ENCODE peak calls at places on chromosomes 12 and 14, in seven cellular contexts. X is foreskin fibroblast; N is GM23248; K is Calu3; E is aorta; Z is stimulated activated effector memory CD8-positive, alpha-beta T cell treated with anti-CD3 and anti-CD28 coated beads, Interleukin-12 subunit alpha, Interleukin-12 subunit beta, amount 100 ng/mL, for 72 hours; U is glutamatergic neuron. J is an unnamed sample.

GRCh38 chr14:74614508-74615495 is 2.8 kb upstream of the LTBP2 start:
- DNase-seq in X (no peak), N (peak; percentile 64), K (no peak), E (no peak), Z (no peak), U (no peak), J (no peak)

GRCh38 chr12:59808317-59808910 is 212.6 kb downstream of the SLC16A7 start:
- DNase-seq in X (peak; percentile 29), N (peak; percentile 71), K (no peak), E (no peak), Z (no peak), U (no peak), J (no peak)

GRCh38 chr12:12628013-12628412 is 16.3 kb downstream of the CREBL2 start:
- DNase-seq in X (no peak), N (peak; percentile 36), K (no peak), E (no peak), Z (no peak), U (no peak), J (no peak)

GRCh38 chr14:100906420-100906819 is 2.9 kb upstream of the RTL1 start:
- DNase-seq in X (no peak), N (no peak), K (no peak), E (no peak), Z (peak; percentile 43), U (peak; percentile 51), J (no peak)

GRCh38 chr12:49518914-49519573 is 19.8 kb upstream of the KCNH3 start:
- DNase-seq in X (peak; percentile 46), N (peak; percentile 77), K (no peak), E (no peak), Z (no peak), U (no peak), J (no peak)

GRCh38 chr12:57006809-57007475 is 596 bp upstream of the ZBTB39 start:
- DNase-seq in X (no peak), N (no peak), K (no peak), E (no peak), Z (no peak), U (no peak), J (no peak)

GRCh38 chr14:37650356-37651037 is 55.1 kb downstream of the TTC6 start:
- DNase-seq in X (no peak), N (no peak), K (no peak), E (no peak), Z (no peak), U (no peak), J (no peak)

GRCh38 chr12:30753233-30753632 is 1.5 kb downstream of the CAPRIN2 start:
- DNase-seq in X (peak; percentile 30), N (peak; percentile 67), K (peak; percentile 60), E (no peak), Z (no peak), U (peak; percentile 60), J (no peak)

GRCh38 chr14:76305474-76305826 is 70.5 kb upstream of the ESRRB start:
- DNase-seq in X (no peak), N (no peak), K (no peak), E (no peak), Z (no peak), U (no peak), J (no peak)

GRCh38 chr12:45587042-45587441 is 142.5 kb upstream of the ARID2 start:
- DNase-seq in X (no peak), N (no peak), K (no peak), E (no peak), Z (no peak), U (no peak), J (no peak)

GRCh38 chr12:104748790-104749189 is 209.3 kb downstream of the SLC41A2 start:
- DNase-seq in X (no peak), N (peak; percentile 14), K (no peak), E (peak; percentile 77), Z (no peak), U (no peak), J (no peak)

GRCh38 chr12:32252199-32253073 is 145.8 kb downstream of the BICD1 start:
- DNase-seq in X (no peak), N (no peak), K (no peak), E (no peak), Z (no peak), U (peak; percentile 75), J (no peak)